ENCODE peak calls at places on chromosomes 5 and 9, in six cellular contexts. One of them, this sample, is unnamed.

GRCh38 chr9:99253134-99253533 is 31.1 kb downstream of the SEC61B start:
- DNase-seq in mesenchymal stem cell: no peak
- DNase-seq in IMR-90: no peak
- DNase-seq in neuronal stem cell: no peak
- DNase-seq in H1: no peak
- DNase-seq in H9: no peak
- DNase-seq in this sample: no peak

GRCh38 chr9:104748359-104749031 is 1.0 kb downstream of the NIPSNAP3A start:
- DNase-seq in H1: no peak
- DNase-seq in IMR-90: peak
- DNase-seq in neuronal stem cell: no peak
- DNase-seq in mesenchymal stem cell: peak
- DNase-seq in H9: no peak
- DNase-seq in this sample: no peak

GRCh38 chr5:72654231-72654630 is 147.0 kb upstream of the ZNF366 start:
- DNase-seq in IMR-90: no peak
- DNase-seq in neuronal stem cell: no peak
- DNase-seq in mesenchymal stem cell: peak
- DNase-seq in H9: no peak
- DNase-seq in H1: no peak
- DNase-seq in this sample: no peak

GRCh38 chr9:137550958-137551655 is 572 bp upstream of the MRPL41 start:
- DNase-seq in IMR-90: peak
- DNase-seq in H9: peak
- DNase-seq in neuronal stem cell: peak
- DNase-seq in H1: peak
- DNase-seq in mesenchymal stem cell: peak
- DNase-seq in this sample: peak

GRCh38 chr5:106121972-106122605 is 1548.6 kb downstream of the EFNA5 start:
- DNase-seq in mesenchymal stem cell: peak
- DNase-seq in IMR-90: peak
- DNase-seq in H9: peak
- DNase-seq in neuronal stem cell: no peak
- DNase-seq in H1: no peak
- DNase-seq in this sample: peak

GRCh38 chr9:137313326-137313920 is 11.4 kb upstream of the NRARP start:
- DNase-seq in neuronal stem cell: no peak
- DNase-seq in IMR-90: no peak
- DNase-seq in H9: no peak
- DNase-seq in mesenchymal stem cell: no peak
- DNase-seq in H1: no peak
- DNase-seq in this sample: no peak

GRCh38 chr9:123300554-123300953 is 32.2 kb upstream of the STRBP start:
- DNase-seq in H9: no peak
- DNase-seq in mesenchymal stem cell: no peak
- DNase-seq in H1: no peak
- DNase-seq in neuronal stem cell: no peak
- DNase-seq in IMR-90: no peak
- DNase-seq in this sample: no peak

GRCh38 chr9:90659626-90660364 is 17.2 kb upstream of the DIRAS2 start:
- DNase-seq in neuronal stem cell: no peak
- DNase-seq in IMR-90: peak
- DNase-seq in H9: no peak
- DNase-seq in mesenchymal stem cell: peak
- DNase-seq in H1: no peak
- DNase-seq in this sample: no peak

GRCh38 chr5:152593388-152593787 is 188.3 kb upstream of the NMUR2 start:
- DNase-seq in H9: no peak
- DNase-seq in IMR-90: no peak
- DNase-seq in H1: no peak
- DNase-seq in mesenchymal stem cell: no peak
- DNase-seq in neuronal stem cell: no peak
- DNase-seq in this sample: peak

GRCh38 chr9:89438194-89438593 is 59.7 kb downstream of the SEMA4D start:
- DNase-seq in neuronal stem cell: no peak
- DNase-seq in mesenchymal stem cell: no peak
- DNase-seq in H1: no peak
- DNase-seq in IMR-90: no peak
- DNase-seq in H9: no peak
- DNase-seq in this sample: no peak

GRCh38 chr9:32351845-32352244 is 32.6 kb upstream of the ACO1 start:
- DNase-seq in IMR-90: peak
- DNase-seq in mesenchymal stem cell: peak
- DNase-seq in neuronal stem cell: no peak
- DNase-seq in H9: peak
- DNase-seq in H1: peak
- DNase-seq in this sample: peak

GRCh38 chr5:19880859-19881436 is 107.1 kb downstream of the CDH18 start:
- DNase-seq in mesenchymal stem cell: no peak
- DNase-seq in neuronal stem cell: no peak
- DNase-seq in H1: no peak
- DNase-seq in H9: no peak
- DNase-seq in IMR-90: no peak
- DNase-seq in this sample: peak

GRCh38 chr9:26264709-26265601 is 586.7 kb upstream of the TUSC1 start:
- DNase-seq in IMR-90: peak
- DNase-seq in mesenchymal stem cell: peak
- DNase-seq in H1: no peak
- DNase-seq in H9: no peak
- DNase-seq in neuronal stem cell: no peak
- DNase-seq in this sample: peak

GRCh38 chr9:91421022-91421765 is 2.4 kb downstream of the NFIL3 start:
- DNase-seq in IMR-90: peak
- DNase-seq in H1: no peak
- DNase-seq in neuronal stem cell: peak
- DNase-seq in mesenchymal stem cell: peak
- DNase-seq in H9: peak
- DNase-seq in this sample: peak

GRCh38 chr9:14326264-14326826 is 12.4 kb upstream of the NFIB start:
- DNase-seq in H9: no peak
- DNase-seq in IMR-90: peak
- DNase-seq in H1: no peak
- DNase-seq in mesenchymal stem cell: peak
- DNase-seq in neuronal stem cell: no peak
- DNase-seq in this sample: no peak

GRCh38 chr9:71263451-71263850 is 142.0 kb upstream of the TRPM3 start:
- DNase-seq in neuronal stem cell: no peak
- DNase-seq in mesenchymal stem cell: no peak
- DNase-seq in IMR-90: no peak
- DNase-seq in H9: no peak
- DNase-seq in H1: no peak
- DNase-seq in this sample: no peak

GRCh38 chr5:61162832-61163567 is 732 bp upstream of the SMIM15 start:
- DNase-seq in H9: no peak
- DNase-seq in IMR-90: peak
- DNase-seq in H1: peak
- DNase-seq in mesenchymal stem cell: peak
- DNase-seq in neuronal stem cell: no peak
- DNase-seq in this sample: peak

GRCh38 chr5:62538017-62538942 is 40.3 kb upstream of the LRRC70 start:
- DNase-seq in IMR-90: peak
- DNase-seq in H1: no peak
- DNase-seq in mesenchymal stem cell: peak
- DNase-seq in neuronal stem cell: no peak
- DNase-seq in H9: no peak
- DNase-seq in this sample: peak

GRCh38 chr5:138077064-138077696 is 6.7 kb upstream of the WNT8A start:
- DNase-seq in H1: no peak
- DNase-seq in IMR-90: peak
- DNase-seq in H9: peak
- DNase-seq in mesenchymal stem cell: peak
- DNase-seq in neuronal stem cell: peak
- DNase-seq in this sample: peak

GRCh38 chr5:138083702-138084101 is at the start of gene WNT8A:
- DNase-seq in IMR-90: no peak
- DNase-seq in mesenchymal stem cell: no peak
- DNase-seq in neuronal stem cell: no peak
- DNase-seq in H9: no peak
- DNase-seq in H1: no peak
- DNase-seq in this sample: no peak

GRCh38 chr5:138082033-138082432 is 1.8 kb upstream of the WNT8A start:
- DNase-seq in neuronal stem cell: no peak
- DNase-seq in H9: peak
- DNase-seq in H1: no peak
- DNase-seq in IMR-90: no peak
- DNase-seq in mesenchymal stem cell: no peak
- DNase-seq in this sample: peak

DNA sequence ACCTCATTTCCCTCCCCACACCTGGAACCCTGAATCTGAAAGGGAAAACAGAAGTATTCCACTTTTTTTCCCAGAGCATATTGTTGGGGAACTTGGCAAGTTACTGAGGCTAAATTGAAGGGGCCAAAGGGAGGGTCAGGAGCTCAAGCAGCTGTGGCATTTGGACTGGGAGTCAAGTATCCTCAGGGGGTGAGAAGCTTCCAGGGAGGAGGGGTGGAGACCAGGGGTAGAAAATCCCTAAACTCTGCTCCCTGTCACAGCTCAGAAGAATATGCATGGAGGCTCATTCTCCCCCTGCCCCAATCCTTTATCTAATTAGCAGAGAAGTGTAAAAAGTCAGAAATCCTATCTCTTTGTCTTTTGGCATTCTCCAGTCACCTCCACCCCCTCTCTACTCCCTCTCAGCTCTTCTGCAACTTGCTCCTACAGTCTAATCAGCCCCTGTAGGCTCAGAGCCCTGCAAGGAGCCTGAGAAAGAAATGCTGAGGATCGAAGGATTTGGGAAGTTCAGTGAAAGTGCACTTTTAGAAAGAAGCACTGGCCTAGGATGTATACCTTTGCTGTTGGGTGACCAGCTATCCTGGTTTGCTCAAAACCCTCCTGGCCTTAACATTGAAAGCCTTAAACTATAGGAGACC is 5.7 kb upstream of the WNT8A start:
- DNase-seq in H9: no peak
- DNase-seq in H1: no peak
- DNase-seq in neuronal stem cell: no peak
- DNase-seq in mesenchymal stem cell: no peak
- DNase-seq in IMR-90: no peak
- DNase-seq in this sample: peak
- H2AK5ac ChIP-seq in H9: no peak
- H2AK5ac ChIP-seq in H1: no peak
- H2AK5ac ChIP-seq in neuronal stem cell: no peak
- H2AK5ac ChIP-seq in mesenchymal stem cell: no peak
- H2AK5ac ChIP-seq in IMR-90: no peak
- H2AK5ac ChIP-seq in this sample: peak

GRCh38 chr5:58392491-58392890 is 67.4 kb downstream of the PLK2 start:
- DNase-seq in IMR-90: no peak
- DNase-seq in neuronal stem cell: no peak
- DNase-seq in H1: no peak
- DNase-seq in mesenchymal stem cell: no peak
- DNase-seq in H9: no peak
- DNase-seq in this sample: no peak

GRCh38 chr5:58393716-58394115 is 66.2 kb downstream of the PLK2 start:
- DNase-seq in H9: no peak
- DNase-seq in mesenchymal stem cell: no peak
- DNase-seq in IMR-90: no peak
- DNase-seq in H1: no peak
- DNase-seq in neuronal stem cell: no peak
- DNase-seq in this sample: no peak

GRCh38 chr5:58399951-58400350 is 59.9 kb downstream of the PLK2 start:
- DNase-seq in H9: no peak
- DNase-seq in neuronal stem cell: no peak
- DNase-seq in H1: no peak
- DNase-seq in IMR-90: no peak
- DNase-seq in mesenchymal stem cell: no peak
- DNase-seq in this sample: peak

GRCh38 chr5:58394326-58394725 is 65.6 kb downstream of the PLK2 start:
- DNase-seq in neuronal stem cell: no peak
- DNase-seq in IMR-90: no peak
- DNase-seq in H1: no peak
- DNase-seq in H9: no peak
- DNase-seq in mesenchymal stem cell: no peak
- DNase-seq in this sample: no peak
- H2AK5ac ChIP-seq in neuronal stem cell: no peak
- H2AK5ac ChIP-seq in IMR-90: no peak
- H2AK5ac ChIP-seq in H1: no peak
- H2AK5ac ChIP-seq in H9: no peak
- H2AK5ac ChIP-seq in mesenchymal stem cell: no peak
- H2AK5ac ChIP-seq in this sample: no peak

GRCh38 chr9:121478816-121479676 is 20.6 kb downstream of the GGTA1 start:
- DNase-seq in neuronal stem cell: no peak
- DNase-seq in H9: no peak
- DNase-seq in H1: no peak
- DNase-seq in IMR-90: no peak
- DNase-seq in mesenchymal stem cell: peak
- DNase-seq in this sample: peak
- H2AK5ac ChIP-seq in neuronal stem cell: no peak
- H2AK5ac ChIP-seq in H9: no peak
- H2AK5ac ChIP-seq in H1: no peak
- H2AK5ac ChIP-seq in IMR-90: no peak
- H2AK5ac ChIP-seq in mesenchymal stem cell: no peak
- H2AK5ac ChIP-seq in this sample: no peak

DNA sequence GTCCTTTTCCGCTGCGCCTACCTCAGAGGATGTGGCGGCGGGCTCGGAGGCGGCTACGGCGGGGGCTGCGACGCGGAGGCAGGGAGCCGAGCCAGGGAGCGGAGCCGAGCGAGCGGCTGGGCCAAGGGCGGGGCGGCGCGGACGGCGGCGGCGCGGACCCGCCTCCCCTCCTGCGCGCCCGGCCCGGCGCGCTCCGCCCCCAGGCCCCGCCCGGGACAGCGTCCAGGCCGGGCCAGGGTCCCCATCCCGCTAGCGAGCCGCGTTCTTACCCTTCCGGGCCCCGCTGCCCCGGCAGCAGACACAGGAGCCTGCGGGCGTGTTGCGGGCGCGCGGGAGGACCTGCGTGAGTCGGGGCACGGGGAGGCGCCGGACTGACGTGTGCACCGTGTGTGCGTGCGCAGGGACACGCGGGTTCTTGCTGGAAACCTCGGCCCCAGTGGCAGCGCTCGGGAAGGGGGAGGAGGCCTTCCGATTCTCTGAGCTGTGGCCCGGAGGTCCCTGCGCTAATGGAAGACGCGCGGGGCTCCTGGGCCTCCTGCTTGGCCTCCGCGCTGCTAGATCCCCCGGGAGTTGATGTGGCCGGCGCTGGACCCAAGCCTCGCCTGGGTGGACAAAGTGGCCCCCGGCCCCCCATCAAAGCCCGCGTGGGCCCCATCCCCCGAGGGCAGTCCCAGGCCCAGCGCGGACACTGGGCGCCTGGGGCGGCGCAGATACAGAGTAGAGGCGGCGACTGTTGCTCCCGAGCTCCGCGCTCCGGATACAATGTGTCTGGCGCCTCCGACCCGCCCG is at the start of gene VDAC1:
- DNase-seq in mesenchymal stem cell: peak
- DNase-seq in IMR-90: peak
- DNase-seq in neuronal stem cell: peak
- DNase-seq in H1: no peak
- DNase-seq in H9: peak
- DNase-seq in this sample: peak
- H2AK5ac ChIP-seq in mesenchymal stem cell: no peak
- H2AK5ac ChIP-seq in IMR-90: peak
- H2AK5ac ChIP-seq in neuronal stem cell: peak
- H2AK5ac ChIP-seq in H1: peak
- H2AK5ac ChIP-seq in H9: no peak
- H2AK5ac ChIP-seq in this sample: no peak

GRCh38 chr5:94968507-94969095 is 316.3 kb downstream of the MCTP1 start:
- DNase-seq in H1: no peak
- DNase-seq in neuronal stem cell: peak
- DNase-seq in mesenchymal stem cell: peak
- DNase-seq in IMR-90: peak
- DNase-seq in H9: peak
- DNase-seq in this sample: peak
- H2AK5ac ChIP-seq in H1: no peak
- H2AK5ac ChIP-seq in neuronal stem cell: no peak
- H2AK5ac ChIP-seq in mesenchymal stem cell: no peak
- H2AK5ac ChIP-seq in IMR-90: no peak
- H2AK5ac ChIP-seq in H9: no peak
- H2AK5ac ChIP-seq in this sample: no peak

This sample was measured in mesendoderm.